ENCODE peak calls at places on chromosomes 11 and 22, in eight cellular contexts. Y is AG04450, G is psoas muscle, Z is AG04449, T is IMR-90, P is lower leg skin, K is body of pancreas, Q is neural progenitor cell. A is an unnamed sample.

GRCh38 chr11:69114811-69115523 is 40.8 kb upstream of the SMIM38 start:
- DNase-seq in Z (no peak), K (no peak), G (no peak), T (no peak), P (no peak), Y (no peak), Q (no peak), A (no peak)

GRCh38 chr11:65498977-65499712 is at the start of gene MALAT1:
- DNase-seq in Q (peak; percentile 97), P (peak; percentile 94), G (peak; percentile 96), Z (no peak), Y (peak; percentile 95), K (peak; percentile 96), T (peak; percentile 94), A (peak; percentile 97)

GRCh38 chr11:76659672-76660532 is 10.6 kb downstream of the LRRC32 start:
- DNase-seq in Y (no peak), P (no peak), Z (no peak), T (no peak), K (no peak), Q (no peak), G (no peak), A (no peak)

GRCh38 chr11:36501236-36501635 is 8.8 kb downstream of the TRAF6 start:
- DNase-seq in Q (no peak), P (no peak), Y (no peak), K (no peak), Z (no peak), G (no peak), T (peak; percentile 12), A (no peak)

GRCh38 chr11:18384157-18384641 is 10.2 kb upstream of the LDHA start:
- DNase-seq in Z (peak; percentile 65), Q (peak; percentile 12), Y (peak; percentile 38), P (peak; percentile 77), G (peak; percentile 74), T (peak; percentile 79), K (peak; percentile 79), A (peak; percentile 98)

GRCh38 chr22:36075230-36075629 is 46.6 kb upstream of the RBFOX2 start:
- DNase-seq in G (no peak), T (no peak), Y (no peak), K (no peak), P (no peak), Q (no peak), Z (no peak), A (no peak)

GRCh38 chr11:108662700-108663099 is 2.2 kb upstream of the DDX10 start:
- DNase-seq in K (no peak), G (no peak), Y (no peak), Z (no peak), Q (no peak), P (no peak), T (no peak), A (no peak)

GRCh38 chr11:94525933-94526332 is 13.7 kb downstream of the C11orf97 start:
- DNase-seq in K (peak; percentile 65), Y (no peak), T (peak; percentile 74), Z (no peak), G (peak; percentile 65), Q (peak; percentile 57), P (peak; percentile 54), A (peak; percentile 79)

GRCh38 chr11:97641988-97642387 is 1252.2 kb downstream of the JRKL start:
- DNase-seq in P (no peak), Z (no peak), K (no peak), T (no peak), Q (no peak), G (no peak), Y (no peak), A (no peak)

GRCh38 chr11:31761636-31762035 is 49.5 kb downstream of the PAX6 start:
- DNase-seq in T (no peak), G (no peak), K (no peak), Y (no peak), Z (no peak), Q (no peak), P (no peak), A (no peak)

GRCh38 chr22:39349967-39350802 is at the start of gene SYNGR1:
- DNase-seq in Y (no peak), G (no peak), Q (peak; percentile 77), P (no peak), Z (no peak), K (peak; percentile 15), T (no peak), A (no peak)

GRCh38 chr22:32203181-32204105 is 1.4 kb downstream of the RFPL2 start:
- DNase-seq in Q (no peak), Z (no peak), K (no peak), G (peak; percentile 38), P (no peak), Y (no peak), T (no peak), A (no peak)

GRCh38 chr22:32204211-32204855 is 540 bp downstream of the RFPL2 start:
- DNase-seq in P (no peak), G (no peak), T (no peak), Q (peak; percentile 63), Z (no peak), Y (no peak), K (peak; percentile 33), A (no peak)

GRCh38 chr22:32206774-32207758 is 2.2 kb upstream of the RFPL2 start:
- DNase-seq in Y (no peak), T (no peak), K (peak; percentile 58), Q (peak; percentile 46), Z (no peak), G (no peak), P (no peak), A (peak; percentile 12)

GRCh38 chr22:32205974-32206773 is 1.3 kb upstream of the RFPL2 start:
- DNase-seq in Y (no peak), G (no peak), Q (peak; percentile 45), K (no peak), Z (no peak), P (no peak), T (no peak), A (no peak)

GRCh38 chr22:32204856-32205722 is at the start of gene RFPL2:
- DNase-seq in Y (no peak), P (no peak), Q (peak; percentile 94), K (peak; percentile 46), Z (no peak), G (no peak), T (peak; percentile 1), A (peak; percentile 1)
- TF ChIP-seq CTCF in Y (no peak), P (no peak), Q (peak; percentile 31), K (no peak), Z (no peak), G (no peak), T (no peak), A (no peak)

GRCh38 chr11:12507391-12507790 is 130.0 kb downstream of the PARVA start:
- DNase-seq in Q (no peak), Y (no peak), G (no peak), T (no peak), K (no peak), Z (no peak), P (no peak), A (no peak)

GRCh38 chr11:12509371-12509770 is 132.0 kb downstream of the PARVA start:
- DNase-seq in T (no peak), K (no peak), Z (no peak), G (no peak), Q (no peak), P (no peak), Y (no peak), A (no peak)

GRCh38 chr11:12506502-12506921 is 129.1 kb downstream of the PARVA start:
- DNase-seq in K (no peak), Q (no peak), G (no peak), P (no peak), Z (no peak), T (peak; percentile 59), Y (no peak), A (peak; percentile 54)

GRCh38 chr11:12505183-12505582 is 127.8 kb downstream of the PARVA start:
- DNase-seq in T (no peak), K (no peak), Q (no peak), Y (no peak), Z (no peak), P (no peak), G (no peak), A (no peak)

GRCh38 chr11:12508151-12508740 is 130.9 kb downstream of the PARVA start:
- DNase-seq in K (no peak), P (peak; percentile 31), Y (no peak), Q (no peak), G (no peak), Z (no peak), T (peak; percentile 75), A (peak; percentile 88)
- H3K4me3 ChIP-seq in K (no peak overlapping the region), P (no peak overlapping the region), Y (no peak overlapping the region), Q (no peak overlapping the region), G (no peak overlapping the region), Z (no peak overlapping the region), T (no peak overlapping the region), A (peak overlapping the region; percentile 0)

GRCh38 chr11:2691991-2692841 is 7.6 kb downstream of the KCNQ1OT1 start:
- DNase-seq in Q (peak; percentile 61), P (no peak), G (peak; percentile 12), Z (no peak), Y (no peak), T (no peak), K (peak; percentile 38), A (no peak)
- TF ChIP-seq CTCF in Q (peak; percentile 57), P (no peak), G (peak; percentile 14), Z (peak; percentile 8), Y (peak; percentile 29), T (peak; percentile 13), K (peak; percentile 19), A (peak; percentile 16)

GRCh38 chr11:73156114-73156513 is 14.0 kb upstream of the FCHSD2 start:
- DNase-seq in P (no peak), Q (no peak), T (no peak), K (no peak), Y (no peak), Z (no peak), G (no peak), A (no peak)

GRCh38 chr11:73156686-73157085 is 14.6 kb upstream of the FCHSD2 start:
- DNase-seq in Z (no peak), Y (no peak), G (no peak), Q (no peak), K (no peak), P (no peak), T (no peak), A (no peak)

GRCh38 chr11:73158356-73159051 is 16.4 kb upstream of the FCHSD2 start:
- DNase-seq in G (no peak), K (no peak), Y (peak; percentile 60), T (peak; percentile 90), P (no peak), Z (peak; percentile 69), Q (no peak), A (peak; percentile 59)

GRCh38 chr11:73159297-73159696 is 17.2 kb upstream of the FCHSD2 start:
- DNase-seq in K (no peak), Y (no peak), P (no peak), Z (no peak), T (no peak), G (no peak), Q (no peak), A (no peak)

DNA sequence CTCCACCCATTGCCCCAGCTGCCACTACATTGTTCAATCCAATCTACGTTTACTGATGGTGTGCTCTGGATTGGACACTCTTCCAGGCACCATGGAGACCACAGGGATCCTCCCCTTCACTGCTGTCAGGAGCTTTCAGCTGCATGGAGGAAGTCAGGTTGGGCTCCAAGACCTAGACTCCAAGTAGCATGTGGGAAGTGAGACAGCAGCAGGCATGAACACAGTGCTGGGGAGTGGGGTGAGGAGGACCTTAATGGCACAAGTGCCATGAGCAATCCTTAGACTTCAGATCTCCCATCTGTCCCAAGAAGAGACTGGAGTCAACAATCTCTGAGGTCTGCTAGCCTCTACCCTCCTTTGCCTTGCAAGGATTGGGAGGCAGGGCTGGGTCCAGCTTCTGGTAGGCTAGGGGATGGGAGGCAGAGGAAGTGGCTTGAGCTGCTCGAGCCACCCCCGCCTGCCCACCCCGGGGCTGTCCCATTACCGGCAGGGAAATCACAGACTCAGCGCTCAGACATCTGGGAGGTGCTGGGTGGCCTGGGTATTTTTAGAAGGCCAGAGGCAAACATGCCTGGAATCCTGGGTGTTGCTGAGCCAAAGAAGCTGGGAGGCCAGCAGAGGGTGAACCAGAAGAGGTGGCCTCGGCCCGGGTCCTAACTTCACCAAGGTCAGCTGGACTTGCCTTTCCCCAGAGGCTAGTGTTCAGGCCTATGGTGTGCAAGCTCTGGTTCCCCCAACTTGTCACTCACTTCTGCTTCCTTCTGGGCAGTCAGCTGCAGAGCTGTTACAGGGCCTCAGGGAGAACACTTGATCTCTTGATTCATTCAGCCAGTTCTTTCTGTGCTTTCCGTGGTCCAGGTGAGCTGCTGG is 15.3 kb upstream of the FCHSD2 start:
- DNase-seq in K (peak; percentile 45), Q (no peak), Z (peak; percentile 65), G (peak; percentile 69), P (no peak), Y (peak; percentile 61), T (peak; percentile 81), A (peak; percentile 73)
- H3K4me3 ChIP-seq in K (no peak overlapping the region), Q (no peak overlapping the region), Z (peak overlapping the region; percentile 12), G (no peak overlapping the region), P (no peak overlapping the region), Y (no peak overlapping the region), T (no peak overlapping the region), A (no peak overlapping the region)

A was measured in AG10803.